ENCODE peak calls at places on chromosomes 16 and 17, in eight cellular contexts. One of them, this sample, is unnamed.

GRCh38 chr17:29149431-29150064 is 30.6 kb downstream of the MYO18A start:
- DNase-seq in uterus: peak; percentile 45
- DNase-seq in IMR-90: peak; percentile 36
- DNase-seq in tibial nerve: no peak
- DNase-seq in lower leg skin: no peak
- DNase-seq in body of pancreas: peak; percentile 57
- DNase-seq in GM12878: no peak
- DNase-seq in GM12891: no peak
- DNase-seq in this sample: no peak

GRCh38 chr17:42660692-42661345 is 1.7 kb downstream of the TUBG2 start:
- DNase-seq in lower leg skin: no peak
- DNase-seq in GM12891: no peak
- DNase-seq in uterus: peak; percentile 80
- DNase-seq in GM12878: no peak
- DNase-seq in tibial nerve: no peak
- DNase-seq in body of pancreas: peak; percentile 38
- DNase-seq in IMR-90: peak; percentile 72
- DNase-seq in this sample: peak; percentile 79

GRCh38 chr17:42153919-42154491 is 784 bp downstream of the RAB5C start:
- DNase-seq in GM12878: no peak
- DNase-seq in IMR-90: peak; percentile 29
- DNase-seq in tibial nerve: no peak
- DNase-seq in uterus: no peak
- DNase-seq in lower leg skin: no peak
- DNase-seq in GM12891: no peak
- DNase-seq in body of pancreas: no peak
- DNase-seq in this sample: no peak

GRCh38 chr17:67150826-67151225 is 94.2 kb downstream of the HELZ start:
- DNase-seq in lower leg skin: no peak
- DNase-seq in IMR-90: no peak
- DNase-seq in GM12891: no peak
- DNase-seq in tibial nerve: no peak
- DNase-seq in GM12878: no peak
- DNase-seq in uterus: no peak
- DNase-seq in body of pancreas: no peak
- DNase-seq in this sample: no peak

GRCh38 chr16:62298567-62298966 is 262.3 kb upstream of the CDH8 start:
- DNase-seq in uterus: no peak
- DNase-seq in body of pancreas: no peak
- DNase-seq in GM12878: no peak
- DNase-seq in GM12891: no peak
- DNase-seq in lower leg skin: no peak
- DNase-seq in IMR-90: no peak
- DNase-seq in tibial nerve: no peak
- DNase-seq in this sample: no peak

GRCh38 chr17:31002047-31002446 is 31.2 kb downstream of the RNF135 start:
- DNase-seq in uterus: no peak
- DNase-seq in GM12878: no peak
- DNase-seq in body of pancreas: no peak
- DNase-seq in IMR-90: no peak
- DNase-seq in GM12891: no peak
- DNase-seq in tibial nerve: no peak
- DNase-seq in lower leg skin: no peak
- DNase-seq in this sample: no peak

GRCh38 chr17:49965522-49965905 is 3.5 kb upstream of the DLX4 start:
- DNase-seq in GM12878: no peak
- DNase-seq in GM12891: no peak
- DNase-seq in uterus: no peak
- DNase-seq in lower leg skin: no peak
- DNase-seq in body of pancreas: no peak
- DNase-seq in tibial nerve: no peak
- DNase-seq in IMR-90: no peak
- DNase-seq in this sample: no peak

GRCh38 chr17:2903193-2903974 is 107.1 kb downstream of the RAP1GAP2 start:
- DNase-seq in uterus: no peak
- DNase-seq in body of pancreas: peak; percentile 94
- DNase-seq in GM12878: no peak
- DNase-seq in tibial nerve: no peak
- DNase-seq in IMR-90: no peak
- DNase-seq in GM12891: no peak
- DNase-seq in lower leg skin: no peak
- DNase-seq in this sample: no peak

GRCh38 chr16:84475643-84476240 is 28.7 kb downstream of the MEAK7 start:
- DNase-seq in uterus: no peak
- DNase-seq in IMR-90: peak; percentile 8
- DNase-seq in body of pancreas: no peak
- DNase-seq in tibial nerve: no peak
- DNase-seq in lower leg skin: no peak
- DNase-seq in GM12878: no peak
- DNase-seq in GM12891: no peak
- DNase-seq in this sample: no peak

DNA sequence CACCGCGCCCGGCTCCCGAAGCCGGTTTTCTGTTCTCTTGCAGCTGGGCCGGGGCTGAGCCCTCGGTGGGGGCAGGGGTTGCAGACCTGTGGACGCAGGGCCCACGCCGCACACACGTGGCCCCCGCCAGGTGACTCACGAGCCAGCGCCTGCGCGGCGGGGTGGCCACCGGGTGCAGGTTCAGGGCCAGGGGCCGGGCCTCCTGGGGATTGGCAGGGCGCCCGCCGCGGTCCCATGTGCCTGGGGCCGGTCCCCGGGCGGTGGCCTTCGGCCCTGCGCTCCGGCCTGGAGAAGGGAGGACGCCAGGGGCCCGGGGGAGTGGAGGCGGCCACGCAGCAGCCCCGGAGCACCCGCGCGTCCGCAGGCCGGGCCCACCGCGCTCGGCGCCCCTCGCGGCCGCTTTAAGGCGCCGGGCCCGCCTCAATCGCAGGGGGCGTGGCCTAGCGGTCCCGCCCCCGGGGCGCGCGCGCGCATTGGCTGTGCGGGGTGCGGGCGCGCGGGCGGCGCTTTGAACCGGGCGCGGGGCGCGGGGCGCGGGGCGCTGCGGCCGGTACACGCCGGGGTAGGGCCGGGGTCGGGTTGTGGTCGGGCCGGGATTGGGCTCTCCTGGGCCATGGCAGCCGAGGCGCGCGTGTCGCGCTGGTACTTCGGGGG is at the start of gene SLC25A10:
- DNase-seq in body of pancreas: peak; percentile 97
- DNase-seq in GM12878: no peak
- DNase-seq in IMR-90: peak; percentile 64
- DNase-seq in tibial nerve: peak; percentile 60
- DNase-seq in GM12891: peak; percentile 94
- DNase-seq in lower leg skin: no peak
- DNase-seq in uterus: peak; percentile 51
- DNase-seq in this sample: peak; percentile 93
- TF ChIP-seq POLR2A in body of pancreas: peak; percentile 5
- TF ChIP-seq POLR2A in GM12878: no peak
- TF ChIP-seq POLR2A in IMR-90: no peak
- TF ChIP-seq POLR2A in tibial nerve: peak; percentile 38
- TF ChIP-seq POLR2A in GM12891: no peak
- TF ChIP-seq POLR2A in lower leg skin: no peak
- TF ChIP-seq POLR2A in uterus: peak; percentile 4
- TF ChIP-seq POLR2A in this sample: no peak

GRCh38 chr16:15855704-15856003 is 1.2 kb downstream of the MYH11 start:
- DNase-seq in GM12878: no peak
- DNase-seq in uterus: no peak
- DNase-seq in IMR-90: no peak
- DNase-seq in lower leg skin: no peak
- DNase-seq in tibial nerve: no peak
- DNase-seq in GM12891: no peak
- DNase-seq in body of pancreas: no peak
- DNase-seq in this sample: no peak

GRCh38 chr16:15854061-15854460 is 2.8 kb downstream of the MYH11 start:
- DNase-seq in tibial nerve: no peak
- DNase-seq in body of pancreas: no peak
- DNase-seq in uterus: no peak
- DNase-seq in IMR-90: no peak
- DNase-seq in lower leg skin: no peak
- DNase-seq in GM12891: no peak
- DNase-seq in GM12878: no peak
- DNase-seq in this sample: no peak

GRCh38 chr16:15856217-15856616 is 611 bp downstream of the MYH11 start:
- DNase-seq in lower leg skin: no peak
- DNase-seq in IMR-90: no peak
- DNase-seq in tibial nerve: no peak
- DNase-seq in body of pancreas: no peak
- DNase-seq in uterus: no peak
- DNase-seq in GM12891: no peak
- DNase-seq in GM12878: no peak
- DNase-seq in this sample: no peak

GRCh38 chr16:15854906-15855703 is 1.7 kb downstream of the MYH11 start:
- DNase-seq in GM12878: no peak
- DNase-seq in GM12891: no peak
- DNase-seq in uterus: peak; percentile 80
- DNase-seq in tibial nerve: no peak
- DNase-seq in body of pancreas: no peak
- DNase-seq in IMR-90: no peak
- DNase-seq in lower leg skin: no peak
- DNase-seq in this sample: no peak

GRCh38 chr16:15853021-15853420 is 3.8 kb downstream of the MYH11 start:
- DNase-seq in GM12878: no peak
- DNase-seq in lower leg skin: no peak
- DNase-seq in tibial nerve: no peak
- DNase-seq in body of pancreas: no peak
- DNase-seq in uterus: no peak
- DNase-seq in IMR-90: no peak
- DNase-seq in GM12891: no peak
- DNase-seq in this sample: no peak
- TF ChIP-seq POLR2A in GM12878: no peak
- TF ChIP-seq POLR2A in lower leg skin: no peak
- TF ChIP-seq POLR2A in tibial nerve: no peak
- TF ChIP-seq POLR2A in body of pancreas: no peak
- TF ChIP-seq POLR2A in uterus: no peak
- TF ChIP-seq POLR2A in IMR-90: no peak
- TF ChIP-seq POLR2A in GM12891: no peak
- TF ChIP-seq POLR2A in this sample: no peak

GRCh38 chr17:82231562-82232321 is 2.9 kb downstream of the SLC16A3 start:
- DNase-seq in GM12891: no peak
- DNase-seq in lower leg skin: peak; percentile 66
- DNase-seq in IMR-90: peak; percentile 40
- DNase-seq in body of pancreas: peak; percentile 59
- DNase-seq in GM12878: no peak
- DNase-seq in tibial nerve: peak; percentile 61
- DNase-seq in uterus: peak; percentile 82
- DNase-seq in this sample: no peak
- TF ChIP-seq POLR2A in GM12891: no peak
- TF ChIP-seq POLR2A in lower leg skin: no peak
- TF ChIP-seq POLR2A in IMR-90: no peak
- TF ChIP-seq POLR2A in body of pancreas: peak; percentile 44
- TF ChIP-seq POLR2A in GM12878: peak; percentile 28
- TF ChIP-seq POLR2A in tibial nerve: peak; percentile 27
- TF ChIP-seq POLR2A in uterus: peak; percentile 9
- TF ChIP-seq POLR2A in this sample: no peak

GRCh38 chr17:18093616-18094408 is 6.1 kb downstream of the DRG2 start:
- DNase-seq in GM12878: no peak
- DNase-seq in IMR-90: peak; percentile 83
- DNase-seq in body of pancreas: no peak
- DNase-seq in uterus: no peak
- DNase-seq in tibial nerve: no peak
- DNase-seq in lower leg skin: no peak
- DNase-seq in GM12891: no peak
- DNase-seq in this sample: peak; percentile 72

GRCh38 chr17:18089613-18090012 is 1.9 kb downstream of the DRG2 start:
- DNase-seq in GM12891: no peak
- DNase-seq in tibial nerve: no peak
- DNase-seq in IMR-90: no peak
- DNase-seq in GM12878: no peak
- DNase-seq in uterus: no peak
- DNase-seq in body of pancreas: no peak
- DNase-seq in lower leg skin: no peak
- DNase-seq in this sample: no peak

GRCh38 chr17:18084256-18084655 is 3.5 kb upstream of the DRG2 start:
- DNase-seq in body of pancreas: no peak
- DNase-seq in IMR-90: no peak
- DNase-seq in uterus: no peak
- DNase-seq in GM12878: no peak
- DNase-seq in lower leg skin: no peak
- DNase-seq in GM12891: no peak
- DNase-seq in tibial nerve: no peak
- DNase-seq in this sample: no peak

GRCh38 chr17:18087610-18088491 is at the start of gene DRG2:
- DNase-seq in uterus: peak; percentile 87
- DNase-seq in IMR-90: peak; percentile 89
- DNase-seq in GM12878: peak; percentile 65
- DNase-seq in GM12891: peak; percentile 94
- DNase-seq in lower leg skin: peak; percentile 84
- DNase-seq in body of pancreas: peak; percentile 95
- DNase-seq in tibial nerve: peak; percentile 90
- DNase-seq in this sample: peak; percentile 99
- TF ChIP-seq POLR2A in uterus: no peak
- TF ChIP-seq POLR2A in IMR-90: peak; percentile 84
- TF ChIP-seq POLR2A in GM12878: peak; percentile 93
- TF ChIP-seq POLR2A in GM12891: peak; percentile 83
- TF ChIP-seq POLR2A in lower leg skin: no peak
- TF ChIP-seq POLR2A in body of pancreas: peak; percentile 73
- TF ChIP-seq POLR2A in tibial nerve: peak; percentile 41
- TF ChIP-seq POLR2A in this sample: peak; percentile 91

GRCh38 chr17:75875940-75876189 is 2.5 kb downstream of the TRIM47 start:
- DNase-seq in body of pancreas: no peak
- DNase-seq in lower leg skin: no peak
- DNase-seq in tibial nerve: no peak
- DNase-seq in GM12878: no peak
- DNase-seq in GM12891: no peak
- DNase-seq in IMR-90: no peak
- DNase-seq in uterus: peak; percentile 62
- DNase-seq in this sample: peak; percentile 84

GRCh38 chr17:75877752-75878173 is 618 bp downstream of the TRIM47 start:
- DNase-seq in GM12878: no peak
- DNase-seq in tibial nerve: peak; percentile 47
- DNase-seq in GM12891: no peak
- DNase-seq in IMR-90: peak; percentile 71
- DNase-seq in lower leg skin: no peak
- DNase-seq in body of pancreas: peak; percentile 84
- DNase-seq in uterus: peak; percentile 68
- DNase-seq in this sample: no peak

GRCh38 chr17:75876190-75876937 is 2.0 kb downstream of the TRIM47 start:
- DNase-seq in body of pancreas: peak; percentile 97
- DNase-seq in GM12891: no peak
- DNase-seq in IMR-90: no peak
- DNase-seq in GM12878: no peak
- DNase-seq in tibial nerve: no peak
- DNase-seq in lower leg skin: no peak
- DNase-seq in uterus: peak; percentile 51
- DNase-seq in this sample: no peak

GRCh38 chr17:75876938-75877751 is 1.2 kb downstream of the TRIM47 start:
- DNase-seq in lower leg skin: peak; percentile 90
- DNase-seq in GM12891: no peak
- DNase-seq in tibial nerve: peak; percentile 96
- DNase-seq in IMR-90: peak; percentile 97
- DNase-seq in uterus: peak; percentile 98
- DNase-seq in GM12878: no peak
- DNase-seq in body of pancreas: peak; percentile 95
- DNase-seq in this sample: peak; percentile 91

GRCh38 chr17:75878174-75878998 is at the start of gene TRIM47:
- DNase-seq in GM12891: no peak
- DNase-seq in lower leg skin: no peak
- DNase-seq in uterus: peak; percentile 81
- DNase-seq in body of pancreas: peak; percentile 73
- DNase-seq in GM12878: no peak
- DNase-seq in IMR-90: peak; percentile 49
- DNase-seq in tibial nerve: peak; percentile 43
- DNase-seq in this sample: peak; percentile 77
- TF ChIP-seq POLR2A in GM12891: no peak
- TF ChIP-seq POLR2A in lower leg skin: peak; percentile 59
- TF ChIP-seq POLR2A in uterus: peak; percentile 83
- TF ChIP-seq POLR2A in body of pancreas: peak; percentile 81
- TF ChIP-seq POLR2A in GM12878: no peak
- TF ChIP-seq POLR2A in IMR-90: no peak
- TF ChIP-seq POLR2A in tibial nerve: peak; percentile 85
- TF ChIP-seq POLR2A in this sample: peak; percentile 76